ENCODE peak calls at places on chromosomes 7 and 10, in five cellular contexts. A, R, Q, B and N are unnamed samples. For H3K4me1, the result is how much of the 10 kb centered on the place peaks cover.

GRCh38 chr7:150381096-150381495 is 2.0 kb downstream of the ZNF775 start:
- DNase-seq in Q (no peak), B (no peak), R (no peak), A (no peak), N (no peak)

GRCh38 chr7:20030915-20031362 is 186.2 kb downstream of the MACC1 start:
- DNase-seq in Q (peak), A (peak), B (no peak), R (no peak), N (peak)

GRCh38 chr7:92135100-92135429 is 788 bp upstream of the CYP51A1 start:
- DNase-seq in A (peak), Q (no peak), R (no peak), B (no peak), N (peak)

GRCh38 chr10:24952701-24953349 is 419 bp upstream of the PRTFDC1 start:
- DNase-seq in Q (peak), A (peak), R (peak), B (peak), N (peak)

GRCh38 chr7:54841772-54842707 is 83.0 kb upstream of the SEC61G start:
- DNase-seq in B (peak), A (peak), Q (peak), R (peak), N (peak)

GRCh38 chr7:83672157-83672556 is 23.2 kb upstream of the SEMA3E start:
- DNase-seq in B (no peak), Q (no peak), A (no peak), R (no peak), N (no peak)

GRCh38 chr10:125773702-125774101 is 1.9 kb downstream of the MMP21 start:
- DNase-seq in R (no peak), Q (no peak), A (no peak), B (no peak), N (no peak)

GRCh38 chr7:96674565-96674964 is 35.1 kb downstream of the SEM1 start:
- DNase-seq in Q (no peak), B (no peak), A (no peak), R (no peak), N (peak)

GRCh38 chr7:134622303-134622995 is 24.2 kb upstream of the BPGM start:
- DNase-seq in B (no peak), Q (no peak), A (no peak), R (no peak), N (no peak)

GRCh38 chr7:155405399-155406318 is 52.3 kb upstream of the EN2 start:
- DNase-seq in R (peak), A (no peak), B (no peak), Q (no peak), N (peak)

GRCh38 chr10:126376956-126377355 is 11.3 kb downstream of the ADAM12 start:
- DNase-seq in A (peak), R (no peak), B (peak), Q (peak), N (peak)

GRCh38 chr10:104925232-104925851 is 284.3 kb downstream of the SORCS3 start:
- DNase-seq in Q (no peak), A (no peak), R (peak), B (no peak), N (peak)

GRCh38 chr10:80196270-80196949 is 8.9 kb downstream of the ANXA11 start:
- DNase-seq in B (no peak), A (peak), Q (peak), R (no peak), N (peak)

GRCh38 chr7:132528695-132529094 is 47.6 kb downstream of the PLXNA4 start:
- DNase-seq in A (no peak), B (no peak), Q (no peak), R (no peak), N (no peak)

GRCh38 chr7:42237891-42238531 is 1.0 kb upstream of the GLI3 start:
- DNase-seq in Q (peak), A (peak), B (peak), R (peak), N (no peak)

GRCh38 chr7:146262527-146262926 is 145.9 kb downstream of the CNTNAP2 start:
- DNase-seq in Q (no peak), R (no peak), B (no peak), A (no peak), N (no peak)

GRCh38 chr7:43467406-43467805 is 115.5 kb upstream of the STK17A start:
- DNase-seq in B (no peak), A (peak), R (no peak), Q (peak), N (peak)

GRCh38 chr10:131354380-131354779 is 42.9 kb upstream of the TCERG1L start:
- DNase-seq in R (no peak), Q (no peak), A (no peak), B (no peak), N (peak)

GRCh38 chr10:129612481-129613109 is 145.6 kb downstream of the MGMT start:
- DNase-seq in B (no peak), Q (no peak), R (no peak), A (no peak), N (no peak)

GRCh38 chr10:5659702-5660528 is 6.5 kb downstream of the ASB13 start:
- DNase-seq in R (no peak), Q (peak), B (peak), A (peak), N (peak)

GRCh38 chr7:77933394-77933793 is 134.8 kb downstream of the PHTF2 start:
- DNase-seq in R (no peak), Q (peak), B (peak), A (peak), N (peak)

GRCh38 chr7:155840262-155840885 is 28.1 kb upstream of the SHH start:
- DNase-seq in A (no peak), R (no peak), B (no peak), Q (no peak), N (no peak)

GRCh38 chr10:132452216-132452650 is 55.2 kb downstream of the PWWP2B start:
- DNase-seq in A (no peak), R (no peak), Q (no peak), B (no peak), N (no peak)

GRCh38 chr10:102596506-102596971 is 47.7 kb upstream of the TRIM8 start:
- DNase-seq in Q (peak), A (peak), B (peak), R (peak), N (peak)

GRCh38 chr10:49387029-49387428 is 8.9 kb downstream of the DRGX start:
- DNase-seq in R (no peak), A (peak), Q (peak), B (peak), N (peak)

GRCh38 chr7:43648725-43649406 is 66.0 kb downstream of the STK17A start:
- DNase-seq in B (peak), R (no peak), A (peak), Q (peak), N (peak)

GRCh38 chr7:120583835-120584586 is 273.9 kb downstream of the TSPAN12 start:
- DNase-seq in B (peak), R (no peak), Q (peak), A (peak), N (peak)

GRCh38 chr7:155602156-155602555 is 42.3 kb upstream of the RBM33 start:
- DNase-seq in B (no peak), R (no peak), Q (no peak), A (no peak), N (no peak)

GRCh38 chr10:97584060-97584797 is at the start of gene HOGA1:
- DNase-seq in B (peak), A (peak), Q (peak), R (peak), N (peak)

GRCh38 chr7:101362334-101363195 is at the start of gene COL26A1:
- DNase-seq in Q (no peak), R (peak), A (no peak), B (peak), N (no peak)

GRCh38 chr10:121539757-121540156 is 58.5 kb downstream of the FGFR2 start:
- DNase-seq in R (no peak), B (no peak), Q (no peak), A (no peak), N (no peak)

GRCh38 chr10:121540773-121541395 is 57.4 kb downstream of the FGFR2 start:
- DNase-seq in B (no peak), Q (no peak), A (no peak), R (no peak), N (no peak)

GRCh38 chr10:121543545-121543944 is 54.7 kb downstream of the FGFR2 start:
- DNase-seq in B (no peak), R (no peak), A (no peak), Q (no peak), N (no peak)

GRCh38 chr10:121544301-121544869 is 53.9 kb downstream of the FGFR2 start:
- DNase-seq in R (no peak), A (no peak), Q (no peak), B (no peak), N (no peak)

GRCh38 chr10:121541450-121541849 is 56.8 kb downstream of the FGFR2 start:
- DNase-seq in A (no peak), B (no peak), Q (no peak), R (no peak), N (no peak)
- H3K4me1 ChIP-seq in A (under half), B (under half), Q (under half), R (under half), N (under half)

GRCh38 chr7:2209961-2210323 is 22.8 kb downstream of the MAD1L1 start:
- DNase-seq in Q (no peak), A (no peak), R (no peak), B (no peak), N (no peak)

GRCh38 chr7:2210551-2211258 is 22.0 kb downstream of the MAD1L1 start:
- DNase-seq in A (no peak), B (no peak), Q (no peak), R (no peak), N (no peak)

GRCh38 chr7:2211259-2211575 is 21.5 kb downstream of the MAD1L1 start:
- DNase-seq in B (no peak), A (no peak), Q (no peak), R (no peak), N (no peak)

GRCh38 chr7:2209146-2209960 is 23.4 kb downstream of the MAD1L1 start:
- DNase-seq in B (peak), A (peak), Q (peak), R (peak), N (peak)

GRCh38 chr7:2208712-2209111 is 24.0 kb downstream of the MAD1L1 start:
- DNase-seq in A (no peak), R (no peak), Q (no peak), B (no peak), N (no peak)
- H3K9ac ChIP-seq in A (no peak), R (no peak), Q (no peak), B (peak), N (no peak)

GRCh38 chr7:153006911-153007310 is 247.4 kb downstream of the ACTR3B start:
- DNase-seq in Q (no peak), R (no peak), B (no peak), A (no peak), N (no peak)

GRCh38 chr7:153002164-153002563 is 242.6 kb downstream of the ACTR3B start:
- DNase-seq in B (no peak), Q (no peak), R (no peak), A (no peak), N (no peak)

GRCh38 chr7:153004341-153004740 is 244.8 kb downstream of the ACTR3B start:
- DNase-seq in A (no peak), B (no peak), R (no peak), Q (no peak), N (no peak)

GRCh38 chr7:153006452-153006851 is 246.9 kb downstream of the ACTR3B start:
- DNase-seq in B (no peak), R (no peak), Q (no peak), A (no peak), N (no peak)

DNA sequence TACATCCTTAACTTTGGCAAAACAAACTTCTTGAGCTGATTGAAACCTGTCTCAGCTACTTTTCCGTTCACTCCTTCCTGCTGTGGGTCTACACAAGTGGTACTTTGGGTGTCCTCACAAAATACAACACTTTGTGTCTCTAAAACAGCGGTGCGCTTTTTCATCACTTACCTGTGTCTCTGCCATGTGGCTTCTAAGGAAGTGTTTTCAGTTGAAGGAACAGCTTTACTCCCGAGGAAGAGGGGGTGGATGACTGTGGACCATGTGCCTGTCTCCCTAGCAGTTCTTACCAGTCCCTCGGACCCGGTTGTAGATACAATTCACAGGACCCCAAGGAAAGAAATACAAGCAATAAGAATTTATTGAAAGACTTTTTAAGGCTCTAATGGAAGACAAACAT is 246.2 kb downstream of the ACTR3B start:
- DNase-seq in Q (no peak), A (no peak), B (no peak), R (no peak), N (no peak)
- H3K4me1 ChIP-seq in Q (under half), A (under half), B (under half), R (under half), N (under half)

DNA sequence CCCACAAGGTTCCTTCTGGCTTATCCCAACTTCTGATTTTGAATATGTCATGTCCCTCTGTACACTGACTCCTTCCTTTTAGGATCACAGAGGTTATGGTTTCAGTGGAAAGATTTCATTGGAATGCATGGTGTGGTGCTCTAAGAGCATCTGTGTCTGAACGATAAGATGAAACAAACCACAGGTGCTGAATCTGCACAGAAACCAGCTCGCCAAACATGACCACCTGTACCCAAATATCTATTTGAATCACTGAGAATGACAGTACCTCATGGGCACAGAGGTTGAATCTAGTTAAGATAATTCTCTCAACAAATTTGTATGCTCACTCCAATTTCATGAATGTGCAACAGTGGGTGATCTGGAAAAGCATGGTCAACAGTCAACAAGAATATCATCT is 105.3 kb downstream of the DGKI start:
- DNase-seq in A (no peak), B (no peak), R (no peak), Q (no peak), N (no peak)
- H3K9ac ChIP-seq in A (no peak), B (no peak), R (no peak), Q (no peak), N (no peak)

GRCh38 chr7:65382452-65382851 is 8.8 kb downstream of the ZNF92 start:
- DNase-seq in A (no peak), Q (no peak), R (no peak), B (no peak), N (no peak)

GRCh38 chr7:65390588-65390987 is 16.9 kb downstream of the ZNF92 start:
- DNase-seq in Q (no peak), A (peak), B (peak), R (no peak), N (no peak)

GRCh38 chr7:65387893-65388292 is 14.2 kb downstream of the ZNF92 start:
- DNase-seq in R (no peak), A (no peak), Q (no peak), B (no peak), N (no peak)
- H3K4me1 ChIP-seq in R (under half), A (under half), Q (under half), B (under half), N (under half)

GRCh38 chr10:113133497-113133896 is 183.4 kb downstream of the TCF7L2 start:
- DNase-seq in B (peak), A (peak), R (no peak), Q (peak), N (no peak)
- H3K9ac ChIP-seq in B (peak), A (no peak), R (no peak), Q (peak), N (no peak)

GRCh38 chr10:58243269-58243668 is 24.4 kb downstream of the IPMK start:
- DNase-seq in R (no peak), Q (no peak), A (no peak), B (no peak), N (no peak)
- H3K4me1 ChIP-seq in R (under half), Q (under half), A (under half), B (under half), N (under half)

DNA sequence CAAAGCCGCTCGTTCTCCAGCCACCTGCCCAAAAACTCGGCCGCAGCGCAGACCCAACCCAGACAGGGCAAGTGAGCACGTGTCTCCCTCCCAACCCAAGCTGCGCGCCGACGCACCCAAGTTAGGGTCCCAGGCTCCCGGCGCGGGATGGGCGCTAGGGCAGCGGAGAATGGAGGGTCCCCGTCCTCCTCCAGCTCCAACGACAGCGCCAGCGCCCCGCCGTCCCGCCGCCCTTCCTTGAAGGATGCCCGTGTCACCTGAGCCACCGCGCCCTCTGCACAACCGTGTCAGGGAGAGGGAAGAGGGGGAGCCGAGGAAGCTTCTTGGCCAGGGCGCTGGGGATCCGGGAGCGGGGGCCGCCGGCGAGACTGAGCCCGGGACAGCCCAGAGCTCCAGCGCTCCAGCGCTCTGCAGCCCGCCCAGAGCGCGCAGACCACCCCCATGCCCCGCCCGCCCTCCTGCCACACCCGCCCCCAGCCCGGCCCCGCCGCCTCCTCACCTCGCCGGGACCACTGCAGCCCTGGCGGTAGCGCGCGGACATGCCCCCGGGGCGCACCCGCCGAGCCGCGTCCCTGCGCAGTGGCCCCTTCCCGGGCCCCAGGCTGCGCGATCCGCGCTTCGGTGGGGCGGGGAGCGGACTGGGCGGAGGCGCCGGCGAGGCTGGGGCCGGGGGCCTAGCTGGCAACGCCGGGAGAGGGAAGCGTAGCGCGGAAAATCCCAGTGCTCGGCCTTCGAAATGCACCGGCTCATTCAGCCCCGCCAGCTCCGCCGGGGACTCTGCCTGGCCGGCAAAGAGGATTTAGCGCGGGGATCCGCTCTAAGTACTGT is at the start of gene SLC16A12:
- DNase-seq in B (peak), R (peak), A (no peak), Q (no peak), N (no peak)
- H3K9ac ChIP-seq in B (no peak), R (no peak), A (peak), Q (peak), N (no peak)

GRCh38 chr10:79162022-79162421 is 93.3 kb downstream of the ZMIZ1 start:
- DNase-seq in A (no peak), Q (no peak), B (no peak), R (no peak), N (no peak)

GRCh38 chr10:79165068-79165467 is 96.3 kb downstream of the ZMIZ1 start:
- DNase-seq in Q (no peak), R (no peak), A (no peak), B (no peak), N (no peak)

GRCh38 chr10:79162861-79163662 is 94.3 kb downstream of the ZMIZ1 start:
- DNase-seq in A (no peak), R (no peak), Q (peak), B (no peak), N (peak)

GRCh38 chr10:79164075-79164474 is 95.3 kb downstream of the ZMIZ1 start:
- DNase-seq in R (no peak), B (no peak), Q (no peak), A (no peak), N (no peak)

DNA sequence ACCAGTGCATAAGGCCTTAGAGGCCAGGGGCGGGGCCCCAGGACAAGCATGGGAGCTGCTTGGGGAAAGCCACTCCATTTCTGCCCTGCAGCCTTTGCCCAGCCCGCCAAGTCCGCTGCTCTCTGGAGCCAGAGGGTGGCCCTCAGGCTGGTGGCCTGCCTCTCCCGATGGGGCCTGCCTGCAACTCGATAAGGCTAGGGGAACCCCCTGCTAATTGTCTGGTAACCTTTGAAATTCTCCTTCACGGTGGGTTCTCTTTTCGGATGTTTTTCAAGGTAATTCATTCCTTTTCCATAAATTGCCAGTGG is 94.9 kb downstream of the ZMIZ1 start:
- DNase-seq in Q (no peak), R (no peak), A (no peak), B (no peak), N (no peak)
- H3K4me1 ChIP-seq in Q (half or more), R (under half), A (under half), B (half or more), N (under half)